ENCODE peak calls at places on chromosome 2, in six cellular contexts. One of them, this sample, is unnamed.
A peak's percentile ranks its signal among the peaks of the same experiment; 100 is the strongest.

GRCh38 chr2:39938035-39938835 is 159.2 kb upstream of the THUMPD2 start:
- DNase-seq in kidney epithelial cell: peak; percentile 77
- DNase-seq in tibial nerve: no peak
- DNase-seq in uterus: no peak
- DNase-seq in dorsolateral prefrontal cortex: no peak
- DNase-seq in HCT116: no peak
- DNase-seq in this sample: peak; percentile 95

GRCh38 chr2:230661072-230661957 is 51.3 kb upstream of the CAB39 start:
- DNase-seq in kidney epithelial cell: no peak
- DNase-seq in tibial nerve: no peak
- DNase-seq in uterus: no peak
- DNase-seq in dorsolateral prefrontal cortex: no peak
- DNase-seq in HCT116: no peak
- DNase-seq in this sample: no peak

GRCh38 chr2:101991731-101992145 is at the start of gene IL1R2:
- DNase-seq in kidney epithelial cell: no peak
- DNase-seq in tibial nerve: no peak
- DNase-seq in uterus: no peak
- DNase-seq in dorsolateral prefrontal cortex: no peak
- DNase-seq in HCT116: no peak
- DNase-seq in this sample: no peak

GRCh38 chr2:153101187-153101586 is 377.4 kb downstream of the RPRM start:
- DNase-seq in kidney epithelial cell: peak; percentile 63
- DNase-seq in tibial nerve: no peak
- DNase-seq in uterus: no peak
- DNase-seq in dorsolateral prefrontal cortex: no peak
- DNase-seq in HCT116: no peak
- DNase-seq in this sample: no peak

GRCh38 chr2:128440087-128440665 is 121.5 kb upstream of the HS6ST1 start:
- DNase-seq in kidney epithelial cell: no peak
- DNase-seq in tibial nerve: no peak
- DNase-seq in uterus: no peak
- DNase-seq in dorsolateral prefrontal cortex: no peak
- DNase-seq in HCT116: no peak
- DNase-seq in this sample: no peak

GRCh38 chr2:178279636-178280035 is 85.3 kb downstream of the OSBPL6 start:
- DNase-seq in kidney epithelial cell: no peak
- DNase-seq in tibial nerve: no peak
- DNase-seq in uterus: no peak
- DNase-seq in dorsolateral prefrontal cortex: no peak
- DNase-seq in HCT116: no peak
- DNase-seq in this sample: no peak

GRCh38 chr2:61658841-61659780 is 121.0 kb upstream of the XPO1 start:
- DNase-seq in kidney epithelial cell: no peak
- DNase-seq in tibial nerve: no peak
- DNase-seq in uterus: no peak
- DNase-seq in dorsolateral prefrontal cortex: no peak
- DNase-seq in HCT116: peak; percentile 60
- DNase-seq in this sample: no peak

GRCh38 chr2:239157766-239158165 is 243.1 kb downstream of the HDAC4 start:
- DNase-seq in kidney epithelial cell: peak; percentile 35
- DNase-seq in tibial nerve: no peak
- DNase-seq in uterus: peak; percentile 33
- DNase-seq in dorsolateral prefrontal cortex: peak; percentile 18
- DNase-seq in HCT116: peak; percentile 8
- DNase-seq in this sample: no peak

GRCh38 chr2:227717687-227718567 is at the start of gene SLC19A3:
- DNase-seq in kidney epithelial cell: peak; percentile 34
- DNase-seq in tibial nerve: peak; percentile 84
- DNase-seq in uterus: peak; percentile 87
- DNase-seq in dorsolateral prefrontal cortex: peak; percentile 58
- DNase-seq in HCT116: no peak
- DNase-seq in this sample: no peak

GRCh38 chr2:26016012-26016742 is 17.7 kb upstream of the RAB10 start:
- DNase-seq in kidney epithelial cell: no peak
- DNase-seq in tibial nerve: no peak
- DNase-seq in uterus: no peak
- DNase-seq in dorsolateral prefrontal cortex: no peak
- DNase-seq in HCT116: no peak
- DNase-seq in this sample: no peak

GRCh38 chr2:45946023-45946422 is 294.5 kb downstream of the PRKCE start:
- DNase-seq in kidney epithelial cell: peak; percentile 91
- DNase-seq in tibial nerve: no peak
- DNase-seq in uterus: no peak
- DNase-seq in dorsolateral prefrontal cortex: no peak
- DNase-seq in HCT116: peak; percentile 77
- DNase-seq in this sample: no peak

GRCh38 chr2:108908717-108909077 is 80.3 kb downstream of the EDAR start:
- DNase-seq in kidney epithelial cell: no peak
- DNase-seq in tibial nerve: no peak
- DNase-seq in uterus: no peak
- DNase-seq in dorsolateral prefrontal cortex: no peak
- DNase-seq in HCT116: no peak
- DNase-seq in this sample: no peak

GRCh38 chr2:213640742-213641425 is 356.6 kb downstream of the SPAG16 start:
- DNase-seq in kidney epithelial cell: no peak
- DNase-seq in tibial nerve: no peak
- DNase-seq in uterus: no peak
- DNase-seq in dorsolateral prefrontal cortex: no peak
- DNase-seq in HCT116: no peak
- DNase-seq in this sample: no peak

GRCh38 chr2:108587621-108588020 is 53.4 kb downstream of the LIMS1 start:
- DNase-seq in kidney epithelial cell: no peak
- DNase-seq in tibial nerve: no peak
- DNase-seq in uterus: peak; percentile 46
- DNase-seq in dorsolateral prefrontal cortex: no peak
- DNase-seq in HCT116: no peak
- DNase-seq in this sample: no peak

GRCh38 chr2:44120428-44120827 is 48.2 kb upstream of the PPM1B start:
- DNase-seq in kidney epithelial cell: peak; percentile 32
- DNase-seq in tibial nerve: no peak
- DNase-seq in uterus: no peak
- DNase-seq in dorsolateral prefrontal cortex: no peak
- DNase-seq in HCT116: no peak
- DNase-seq in this sample: peak; percentile 77

GRCh38 chr2:60925994-60926750 is 44.8 kb downstream of the REL start:
- DNase-seq in kidney epithelial cell: no peak
- DNase-seq in tibial nerve: no peak
- DNase-seq in uterus: no peak
- DNase-seq in dorsolateral prefrontal cortex: no peak
- DNase-seq in HCT116: no peak
- DNase-seq in this sample: no peak

GRCh38 chr2:6554403-6554802 is 311.3 kb downstream of the CMPK2 start:
- DNase-seq in kidney epithelial cell: no peak
- DNase-seq in tibial nerve: no peak
- DNase-seq in uterus: no peak
- DNase-seq in dorsolateral prefrontal cortex: no peak
- DNase-seq in HCT116: no peak
- DNase-seq in this sample: no peak

GRCh38 chr2:102895386-102895785 is 133.6 kb downstream of the TMEM182 start:
- DNase-seq in kidney epithelial cell: no peak
- DNase-seq in tibial nerve: no peak
- DNase-seq in uterus: no peak
- DNase-seq in dorsolateral prefrontal cortex: no peak
- DNase-seq in HCT116: no peak
- DNase-seq in this sample: no peak

GRCh38 chr2:151851761-151852160 is 23.5 kb upstream of the ARL5A start:
- DNase-seq in kidney epithelial cell: peak; percentile 57
- DNase-seq in tibial nerve: no peak
- DNase-seq in uterus: no peak
- DNase-seq in dorsolateral prefrontal cortex: no peak
- DNase-seq in HCT116: no peak
- DNase-seq in this sample: no peak

GRCh38 chr2:212908682-212909435 is 242.6 kb downstream of the IKZF2 start:
- DNase-seq in kidney epithelial cell: no peak
- DNase-seq in tibial nerve: no peak
- DNase-seq in uterus: no peak
- DNase-seq in dorsolateral prefrontal cortex: no peak
- DNase-seq in HCT116: no peak
- DNase-seq in this sample: no peak

GRCh38 chr2:101823849-101824248 is 126.3 kb downstream of the MAP4K4 start:
- DNase-seq in kidney epithelial cell: no peak
- DNase-seq in tibial nerve: no peak
- DNase-seq in uterus: no peak
- DNase-seq in dorsolateral prefrontal cortex: no peak
- DNase-seq in HCT116: no peak
- DNase-seq in this sample: no peak

GRCh38 chr2:195768454-195768853 is 111.4 kb downstream of the SLC39A10 start:
- DNase-seq in kidney epithelial cell: no peak
- DNase-seq in tibial nerve: no peak
- DNase-seq in uterus: no peak
- DNase-seq in dorsolateral prefrontal cortex: no peak
- DNase-seq in HCT116: no peak
- DNase-seq in this sample: no peak

GRCh38 chr2:24894750-24895149 is 25.3 kb downstream of the ADCY3 start:
- DNase-seq in kidney epithelial cell: no peak
- DNase-seq in tibial nerve: no peak
- DNase-seq in uterus: no peak
- DNase-seq in dorsolateral prefrontal cortex: no peak
- DNase-seq in HCT116: no peak
- DNase-seq in this sample: no peak

GRCh38 chr2:24893934-24894333 is 26.1 kb downstream of the ADCY3 start:
- DNase-seq in kidney epithelial cell: no peak
- DNase-seq in tibial nerve: no peak
- DNase-seq in uterus: no peak
- DNase-seq in dorsolateral prefrontal cortex: no peak
- DNase-seq in HCT116: no peak
- DNase-seq in this sample: no peak

GRCh38 chr2:24899361-24899760 is 20.7 kb downstream of the ADCY3 start:
- DNase-seq in kidney epithelial cell: no peak
- DNase-seq in tibial nerve: no peak
- DNase-seq in uterus: no peak
- DNase-seq in dorsolateral prefrontal cortex: no peak
- DNase-seq in HCT116: no peak
- DNase-seq in this sample: no peak

GRCh38 chr2:24903527-24904103 is 16.4 kb downstream of the ADCY3 start:
- DNase-seq in kidney epithelial cell: no peak
- DNase-seq in tibial nerve: no peak
- DNase-seq in uterus: no peak
- DNase-seq in dorsolateral prefrontal cortex: no peak
- DNase-seq in HCT116: no peak
- DNase-seq in this sample: no peak

DNA sequence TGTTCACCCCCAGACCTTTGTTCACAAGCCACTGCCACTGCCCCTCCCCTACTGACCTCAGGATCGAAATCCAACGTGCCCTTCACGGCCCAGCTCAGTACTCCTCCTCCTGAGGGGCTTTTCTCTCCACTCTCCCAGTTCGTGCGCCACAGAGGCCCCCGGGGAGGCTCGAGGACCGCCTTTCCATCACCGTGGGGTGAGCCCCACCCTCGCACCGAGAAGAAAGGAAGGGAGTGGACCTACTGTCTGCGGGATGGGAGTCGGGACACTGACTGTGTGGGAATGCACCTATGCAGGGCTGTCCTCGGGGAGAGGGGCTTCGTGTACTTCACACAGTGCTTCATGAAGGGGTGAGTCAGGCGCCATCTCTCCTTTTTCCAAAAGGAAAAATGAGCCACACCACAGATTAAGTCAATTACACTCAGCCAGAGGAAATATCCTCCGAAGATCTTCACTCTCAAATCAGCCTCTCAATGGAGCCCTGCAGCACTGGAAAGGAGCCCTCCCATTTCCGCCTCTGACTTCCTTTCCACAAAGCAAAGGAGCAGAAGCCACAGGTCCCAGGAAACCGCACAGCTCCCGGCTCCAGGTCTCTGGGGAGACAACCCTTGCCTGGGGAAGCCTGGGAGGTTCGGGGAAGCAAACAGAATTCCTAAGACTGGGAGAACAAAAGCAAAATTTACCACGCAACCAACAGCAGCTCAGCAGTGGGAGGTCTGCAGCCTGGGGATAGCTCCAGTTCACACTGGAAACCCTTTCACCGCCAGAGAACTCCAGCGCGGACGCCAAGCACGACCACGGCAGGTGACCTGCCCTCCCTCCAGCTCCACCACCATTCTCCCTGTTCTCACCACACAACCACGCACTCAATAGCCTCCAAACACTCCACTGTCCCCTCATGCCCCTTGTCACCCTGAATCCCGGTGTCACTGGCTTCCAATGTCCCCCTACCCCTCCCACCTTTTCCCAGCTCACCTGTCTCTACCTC is 21.6 kb downstream of the ADCY3 start:
- DNase-seq in kidney epithelial cell: no peak
- DNase-seq in tibial nerve: no peak
- DNase-seq in uterus: no peak
- DNase-seq in dorsolateral prefrontal cortex: no peak
- DNase-seq in HCT116: no peak
- DNase-seq in this sample: no peak
- TF ChIP-seq CTCF in kidney epithelial cell: no peak
- TF ChIP-seq CTCF in tibial nerve: no peak
- TF ChIP-seq CTCF in uterus: no peak
- TF ChIP-seq CTCF in dorsolateral prefrontal cortex: no peak
- TF ChIP-seq CTCF in HCT116: no peak
- TF ChIP-seq CTCF in this sample: no peak

DNA sequence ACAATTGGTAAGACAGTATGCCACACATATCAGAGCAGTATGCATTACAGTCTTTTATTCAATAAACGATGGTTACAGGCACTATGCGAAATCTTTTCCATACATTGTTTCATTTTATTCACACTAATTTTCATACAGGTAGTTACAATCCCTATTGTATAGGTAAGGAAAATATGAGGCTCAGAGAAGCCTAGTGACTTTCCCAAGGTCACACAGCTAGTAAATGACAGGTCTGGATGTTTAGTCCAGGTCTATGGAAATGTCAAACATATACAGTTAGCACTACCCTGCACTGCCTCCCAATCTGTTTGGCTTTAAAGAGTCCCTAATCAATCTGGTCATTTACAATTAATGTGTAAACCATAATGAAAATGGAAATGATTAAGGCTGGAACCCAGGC is 372.2 kb downstream of the MTX2 start:
- DNase-seq in kidney epithelial cell: no peak
- DNase-seq in tibial nerve: no peak
- DNase-seq in uterus: no peak
- DNase-seq in dorsolateral prefrontal cortex: no peak
- DNase-seq in HCT116: no peak
- DNase-seq in this sample: no peak
- H3K27me3 ChIP-seq in kidney epithelial cell: no peaks in the 10 kb centered on the region
- H3K27me3 ChIP-seq in tibial nerve: no peaks in the 10 kb centered on the region
- H3K27me3 ChIP-seq in uterus: no peaks in the 10 kb centered on the region
- H3K27me3 ChIP-seq in dorsolateral prefrontal cortex: peaks cover 47% of the 10 kb centered on the region
- H3K27me3 ChIP-seq in HCT116: no peaks in the 10 kb centered on the region
- H3K27me3 ChIP-seq in this sample: peaks cover 1% of the 10 kb centered on the region

DNA sequence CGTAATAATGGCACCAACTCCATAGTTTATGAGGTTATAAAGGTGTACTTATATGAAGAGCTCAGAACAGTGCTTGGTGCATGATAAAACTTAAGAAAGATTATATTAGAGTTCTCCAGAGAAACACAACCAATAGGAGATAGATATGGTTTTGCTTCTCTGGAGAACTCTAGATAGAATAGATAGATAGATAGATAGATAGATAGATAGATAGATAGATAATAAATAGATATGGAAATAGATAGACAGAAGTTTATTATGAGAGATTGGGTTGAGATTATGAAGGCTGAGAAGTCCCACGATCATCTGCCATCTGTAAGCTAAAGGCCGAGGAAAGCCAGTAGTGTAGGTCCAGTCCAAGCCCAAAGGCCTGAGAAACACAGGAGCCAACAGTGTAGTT is 2.9 kb upstream of the MBOAT2 start:
- DNase-seq in kidney epithelial cell: no peak
- DNase-seq in tibial nerve: no peak
- DNase-seq in uterus: no peak
- DNase-seq in dorsolateral prefrontal cortex: no peak
- DNase-seq in HCT116: no peak
- DNase-seq in this sample: no peak
- TF ChIP-seq CTCF in kidney epithelial cell: no peak
- TF ChIP-seq CTCF in tibial nerve: no peak
- TF ChIP-seq CTCF in uterus: no peak
- TF ChIP-seq CTCF in dorsolateral prefrontal cortex: no peak
- TF ChIP-seq CTCF in HCT116: no peak
- TF ChIP-seq CTCF in this sample: no peak

GRCh38 chr2:241540766-241541561 is 17.6 kb upstream of the BOK start:
- DNase-seq in kidney epithelial cell: no peak
- DNase-seq in tibial nerve: peak; percentile 32
- DNase-seq in uterus: no peak
- DNase-seq in dorsolateral prefrontal cortex: peak; percentile 54
- DNase-seq in HCT116: peak; percentile 70
- DNase-seq in this sample: no peak
- H3K27me3 ChIP-seq in kidney epithelial cell: peaks cover 12% of the 10 kb centered on the region
- H3K27me3 ChIP-seq in tibial nerve: no peaks in the 10 kb centered on the region
- H3K27me3 ChIP-seq in uterus: no peaks in the 10 kb centered on the region
- H3K27me3 ChIP-seq in dorsolateral prefrontal cortex: peaks cover 7% of the 10 kb centered on the region
- H3K27me3 ChIP-seq in HCT116: no peaks in the 10 kb centered on the region
- H3K27me3 ChIP-seq in this sample: no peaks in the 10 kb centered on the region